ENCODE peak calls at places on chromosomes 5 and 9, in five cellular contexts. One of them, this sample, is unnamed.

GRCh38 chr5:57718155-57718554 is 235.5 kb upstream of the ACTBL2 start:
- ATAC-seq in left lung: no peak
- ATAC-seq in HCT116: no peak
- ATAC-seq in activated CD8-positive, alpha-beta T cell treated with anti-CD3 and anti-CD28 coated beads for 36 hours: no peak
- ATAC-seq in heart right ventricle: no peak
- ATAC-seq in this sample: peak

GRCh38 chr5:150175536-150175935 is 9.0 kb downstream of the CDX1 start:
- ATAC-seq in HCT116: peak
- ATAC-seq in left lung: no peak
- ATAC-seq in heart right ventricle: no peak
- ATAC-seq in activated CD8-positive, alpha-beta T cell treated with anti-CD3 and anti-CD28 coated beads for 36 hours: no peak
- ATAC-seq in this sample: no peak

GRCh38 chr9:130337318-130337717 is 71.8 kb downstream of the HMCN2 start:
- ATAC-seq in activated CD8-positive, alpha-beta T cell treated with anti-CD3 and anti-CD28 coated beads for 36 hours: no peak
- ATAC-seq in heart right ventricle: no peak
- ATAC-seq in left lung: no peak
- ATAC-seq in HCT116: no peak
- ATAC-seq in this sample: no peak

GRCh38 chr5:94941113-94941765 is 322.8 kb downstream of the SLF1 start:
- ATAC-seq in left lung: no peak
- ATAC-seq in HCT116: no peak
- ATAC-seq in activated CD8-positive, alpha-beta T cell treated with anti-CD3 and anti-CD28 coated beads for 36 hours: no peak
- ATAC-seq in heart right ventricle: no peak
- ATAC-seq in this sample: no peak

GRCh38 chr9:92077868-92078267 is 37.3 kb downstream of the SPTLC1 start:
- ATAC-seq in left lung: no peak
- ATAC-seq in activated CD8-positive, alpha-beta T cell treated with anti-CD3 and anti-CD28 coated beads for 36 hours: no peak
- ATAC-seq in heart right ventricle: no peak
- ATAC-seq in HCT116: no peak
- ATAC-seq in this sample: no peak

GRCh38 chr5:133147815-133148634 is 96.2 kb downstream of the HSPA4 start:
- ATAC-seq in HCT116: no peak
- ATAC-seq in activated CD8-positive, alpha-beta T cell treated with anti-CD3 and anti-CD28 coated beads for 36 hours: no peak
- ATAC-seq in heart right ventricle: peak
- ATAC-seq in left lung: no peak
- ATAC-seq in this sample: no peak

GRCh38 chr5:178739452-178740180 is 9.2 kb upstream of the ZNF354A start:
- ATAC-seq in HCT116: no peak
- ATAC-seq in heart right ventricle: no peak
- ATAC-seq in left lung: no peak
- ATAC-seq in activated CD8-positive, alpha-beta T cell treated with anti-CD3 and anti-CD28 coated beads for 36 hours: no peak
- ATAC-seq in this sample: peak

GRCh38 chr5:104793452-104794120 is 1231.0 kb upstream of the NUDT12 start:
- ATAC-seq in heart right ventricle: no peak
- ATAC-seq in activated CD8-positive, alpha-beta T cell treated with anti-CD3 and anti-CD28 coated beads for 36 hours: no peak
- ATAC-seq in HCT116: no peak
- ATAC-seq in left lung: peak
- ATAC-seq in this sample: no peak

GRCh38 chr5:15472116-15472515 is 27.9 kb upstream of the FBXL7 start:
- ATAC-seq in heart right ventricle: no peak
- ATAC-seq in activated CD8-positive, alpha-beta T cell treated with anti-CD3 and anti-CD28 coated beads for 36 hours: no peak
- ATAC-seq in HCT116: no peak
- ATAC-seq in left lung: no peak
- ATAC-seq in this sample: no peak

GRCh38 chr9:92350129-92350739 is 24.5 kb downstream of the CENPP start:
- ATAC-seq in HCT116: no peak
- ATAC-seq in heart right ventricle: peak
- ATAC-seq in activated CD8-positive, alpha-beta T cell treated with anti-CD3 and anti-CD28 coated beads for 36 hours: no peak
- ATAC-seq in left lung: peak
- ATAC-seq in this sample: no peak

GRCh38 chr5:179668404-179668803 is 12.4 kb downstream of the CBY3 start:
- ATAC-seq in heart right ventricle: no peak
- ATAC-seq in left lung: peak
- ATAC-seq in activated CD8-positive, alpha-beta T cell treated with anti-CD3 and anti-CD28 coated beads for 36 hours: peak
- ATAC-seq in HCT116: peak
- ATAC-seq in this sample: peak

GRCh38 chr5:119269061-119269579 is 86.7 kb upstream of the TNFAIP8 start:
- ATAC-seq in activated CD8-positive, alpha-beta T cell treated with anti-CD3 and anti-CD28 coated beads for 36 hours: peak
- ATAC-seq in heart right ventricle: no peak
- ATAC-seq in HCT116: peak
- ATAC-seq in left lung: peak
- ATAC-seq in this sample: peak

GRCh38 chr5:2897276-2897990 is 146.0 kb upstream of the IRX2 start:
- ATAC-seq in heart right ventricle: no peak
- ATAC-seq in HCT116: no peak
- ATAC-seq in left lung: no peak
- ATAC-seq in activated CD8-positive, alpha-beta T cell treated with anti-CD3 and anti-CD28 coated beads for 36 hours: no peak
- ATAC-seq in this sample: no peak

GRCh38 chr9:133826289-133827085 is 88.3 kb upstream of the SARDH start:
- ATAC-seq in left lung: no peak
- ATAC-seq in HCT116: no peak
- ATAC-seq in heart right ventricle: peak
- ATAC-seq in activated CD8-positive, alpha-beta T cell treated with anti-CD3 and anti-CD28 coated beads for 36 hours: no peak
- ATAC-seq in this sample: no peak

GRCh38 chr5:34680896-34681295 is 24.8 kb downstream of the RAI14 start:
- ATAC-seq in HCT116: no peak
- ATAC-seq in left lung: peak
- ATAC-seq in activated CD8-positive, alpha-beta T cell treated with anti-CD3 and anti-CD28 coated beads for 36 hours: no peak
- ATAC-seq in heart right ventricle: no peak
- ATAC-seq in this sample: no peak

GRCh38 chr5:71589903-71590302 is 2.8 kb downstream of the MCCC2 start:
- ATAC-seq in HCT116: no peak
- ATAC-seq in left lung: no peak
- ATAC-seq in activated CD8-positive, alpha-beta T cell treated with anti-CD3 and anti-CD28 coated beads for 36 hours: no peak
- ATAC-seq in heart right ventricle: no peak
- ATAC-seq in this sample: no peak

GRCh38 chr9:70668751-70669150 is 254.3 kb upstream of the KLF9 start:
- ATAC-seq in left lung: peak
- ATAC-seq in heart right ventricle: no peak
- ATAC-seq in activated CD8-positive, alpha-beta T cell treated with anti-CD3 and anti-CD28 coated beads for 36 hours: no peak
- ATAC-seq in HCT116: no peak
- ATAC-seq in this sample: no peak

GRCh38 chr9:101463397-101463796 is 27.8 kb upstream of the ALDOB start:
- ATAC-seq in HCT116: no peak
- ATAC-seq in activated CD8-positive, alpha-beta T cell treated with anti-CD3 and anti-CD28 coated beads for 36 hours: no peak
- ATAC-seq in left lung: no peak
- ATAC-seq in heart right ventricle: no peak
- ATAC-seq in this sample: no peak

GRCh38 chr5:112776301-112776856 is 38.7 kb downstream of the APC start:
- ATAC-seq in HCT116: no peak
- ATAC-seq in heart right ventricle: no peak
- ATAC-seq in left lung: no peak
- ATAC-seq in activated CD8-positive, alpha-beta T cell treated with anti-CD3 and anti-CD28 coated beads for 36 hours: no peak
- ATAC-seq in this sample: no peak

GRCh38 chr5:13403351-13403750 is 541.1 kb downstream of the DNAH5 start:
- ATAC-seq in left lung: no peak
- ATAC-seq in heart right ventricle: no peak
- ATAC-seq in HCT116: no peak
- ATAC-seq in activated CD8-positive, alpha-beta T cell treated with anti-CD3 and anti-CD28 coated beads for 36 hours: no peak
- ATAC-seq in this sample: no peak

GRCh38 chr5:55063220-55063863 is 39.1 kb upstream of the GZMA start:
- ATAC-seq in activated CD8-positive, alpha-beta T cell treated with anti-CD3 and anti-CD28 coated beads for 36 hours: no peak
- ATAC-seq in heart right ventricle: no peak
- ATAC-seq in HCT116: no peak
- ATAC-seq in left lung: no peak
- ATAC-seq in this sample: no peak

GRCh38 chr5:122019936-122020590 is 58.0 kb downstream of the LOX start:
- ATAC-seq in HCT116: no peak
- ATAC-seq in activated CD8-positive, alpha-beta T cell treated with anti-CD3 and anti-CD28 coated beads for 36 hours: peak
- ATAC-seq in left lung: no peak
- ATAC-seq in heart right ventricle: no peak
- ATAC-seq in this sample: no peak

GRCh38 chr5:114363837-114364236 is 2.0 kb downstream of the KCNN2 start:
- ATAC-seq in left lung: no peak
- ATAC-seq in heart right ventricle: no peak
- ATAC-seq in HCT116: no peak
- ATAC-seq in activated CD8-positive, alpha-beta T cell treated with anti-CD3 and anti-CD28 coated beads for 36 hours: no peak
- ATAC-seq in this sample: no peak

GRCh38 chr5:156920861-156921431 is 42.1 kb downstream of the TIMD4 start:
- ATAC-seq in activated CD8-positive, alpha-beta T cell treated with anti-CD3 and anti-CD28 coated beads for 36 hours: peak
- ATAC-seq in heart right ventricle: no peak
- ATAC-seq in HCT116: no peak
- ATAC-seq in left lung: no peak
- ATAC-seq in this sample: no peak

This sample was measured in esophagus mucosa.